ENCODE peak calls at places on chromosomes 3 and 15, in four cellular contexts. One of them, this sample, is unnamed. For H3K4me1, the result is how much of the 10 kb centered on the place peaks cover.

GRCh38 chr15:93052090-93052892 is 36.7 kb downstream of the RGMA start:
- DNase-seq in cardiac muscle cell: no peak
- DNase-seq in tibial artery: no peak
- DNase-seq in thyroid gland: no peak
- DNase-seq in this sample: no peak

GRCh38 chr3:30895329-30895728 is 868 bp upstream of the GADL1 start:
- DNase-seq in cardiac muscle cell: no peak
- DNase-seq in tibial artery: no peak
- DNase-seq in thyroid gland: no peak
- DNase-seq in this sample: no peak

GRCh38 chr3:184381261-184382224 is 1.7 kb downstream of the CHRD start:
- DNase-seq in cardiac muscle cell: peak
- DNase-seq in tibial artery: peak
- DNase-seq in thyroid gland: no peak
- DNase-seq in this sample: no peak

GRCh38 chr15:27222479-27222878 is 251.5 kb downstream of the GABRG3 start:
- DNase-seq in cardiac muscle cell: no peak
- DNase-seq in tibial artery: no peak
- DNase-seq in thyroid gland: peak
- DNase-seq in this sample: peak

GRCh38 chr15:66720206-66721010 is 18.4 kb downstream of the SMAD6 start:
- DNase-seq in cardiac muscle cell: no peak
- DNase-seq in tibial artery: peak
- DNase-seq in thyroid gland: peak
- DNase-seq in this sample: peak

GRCh38 chr3:69484507-69485393 is 98.9 kb upstream of the FRMD4B start:
- DNase-seq in cardiac muscle cell: peak
- DNase-seq in tibial artery: no peak
- DNase-seq in thyroid gland: no peak
- DNase-seq in this sample: no peak

GRCh38 chr15:71651750-71652186 is 158.6 kb upstream of the NR2E3 start:
- DNase-seq in cardiac muscle cell: peak
- DNase-seq in tibial artery: no peak
- DNase-seq in thyroid gland: peak
- DNase-seq in this sample: peak

GRCh38 chr3:96331341-96331740 is 483.1 kb upstream of the EPHA6 start:
- DNase-seq in cardiac muscle cell: no peak
- DNase-seq in tibial artery: no peak
- DNase-seq in thyroid gland: no peak
- DNase-seq in this sample: no peak

GRCh38 chr3:112273536-112273935 is 20.5 kb downstream of the SLC9C1 start:
- DNase-seq in cardiac muscle cell: no peak
- DNase-seq in tibial artery: no peak
- DNase-seq in thyroid gland: no peak
- DNase-seq in this sample: no peak

GRCh38 chr3:187291001-187291511 is 481 bp downstream of the MASP1 start:
- DNase-seq in cardiac muscle cell: peak
- DNase-seq in tibial artery: no peak
- DNase-seq in thyroid gland: no peak
- DNase-seq in this sample: peak

GRCh38 chr3:30199096-30199734 is 407.2 kb upstream of the TGFBR2 start:
- DNase-seq in cardiac muscle cell: peak
- DNase-seq in tibial artery: peak
- DNase-seq in thyroid gland: peak
- DNase-seq in this sample: peak

GRCh38 chr15:62109457-62109856 is 42.7 kb downstream of the C2CD4A start:
- DNase-seq in cardiac muscle cell: no peak
- DNase-seq in tibial artery: no peak
- DNase-seq in thyroid gland: no peak
- DNase-seq in this sample: no peak

GRCh38 chr3:52278510-52279069 is at the start of gene WDR82:
- DNase-seq in cardiac muscle cell: peak
- DNase-seq in tibial artery: peak
- DNase-seq in thyroid gland: peak
- DNase-seq in this sample: peak

GRCh38 chr15:69712999-69713398 is 260.4 kb downstream of the RPLP1 start:
- DNase-seq in cardiac muscle cell: no peak
- DNase-seq in tibial artery: no peak
- DNase-seq in thyroid gland: no peak
- DNase-seq in this sample: peak

GRCh38 chr15:71282086-71282485 is 166.8 kb downstream of the THSD4 start:
- DNase-seq in cardiac muscle cell: no peak
- DNase-seq in tibial artery: no peak
- DNase-seq in thyroid gland: no peak
- DNase-seq in this sample: no peak

GRCh38 chr3:172317984-172318383 is 130.3 kb downstream of the GHSR start:
- DNase-seq in cardiac muscle cell: no peak
- DNase-seq in tibial artery: no peak
- DNase-seq in thyroid gland: no peak
- DNase-seq in this sample: no peak

GRCh38 chr3:31610700-31611275 is 78.1 kb downstream of the STT3B start:
- DNase-seq in cardiac muscle cell: peak
- DNase-seq in tibial artery: no peak
- DNase-seq in thyroid gland: peak
- DNase-seq in this sample: peak

GRCh38 chr15:88231909-88232308 is 24.6 kb downstream of the NTRK3 start:
- DNase-seq in cardiac muscle cell: no peak
- DNase-seq in tibial artery: no peak
- DNase-seq in thyroid gland: no peak
- DNase-seq in this sample: no peak

GRCh38 chr3:180538493-180538892 is 63.5 kb upstream of the TTC14 start:
- DNase-seq in cardiac muscle cell: no peak
- DNase-seq in tibial artery: no peak
- DNase-seq in thyroid gland: no peak
- DNase-seq in this sample: no peak

GRCh38 chr3:24348348-24348747 is 146.3 kb downstream of the THRB start:
- DNase-seq in cardiac muscle cell: no peak
- DNase-seq in tibial artery: no peak
- DNase-seq in thyroid gland: no peak
- DNase-seq in this sample: no peak

GRCh38 chr3:160831411-160831810 is 75.4 kb downstream of the PPM1L start:
- DNase-seq in cardiac muscle cell: no peak
- DNase-seq in tibial artery: no peak
- DNase-seq in thyroid gland: no peak
- DNase-seq in this sample: no peak

GRCh38 chr3:17585561-17586325 is 156.7 kb downstream of the TBC1D5 start:
- DNase-seq in cardiac muscle cell: no peak
- DNase-seq in tibial artery: no peak
- DNase-seq in thyroid gland: no peak
- DNase-seq in this sample: no peak

GRCh38 chr3:58874795-58875194 is 175.0 kb downstream of the CFAP20DC start:
- DNase-seq in cardiac muscle cell: no peak
- DNase-seq in tibial artery: no peak
- DNase-seq in thyroid gland: no peak
- DNase-seq in this sample: no peak

GRCh38 chr3:46006243-46006642 is 10.6 kb upstream of the FYCO1 start:
- DNase-seq in cardiac muscle cell: no peak
- DNase-seq in tibial artery: no peak
- DNase-seq in thyroid gland: no peak
- DNase-seq in this sample: no peak

GRCh38 chr3:184771158-184771730 is 40.7 kb upstream of the VPS8 start:
- DNase-seq in cardiac muscle cell: no peak
- DNase-seq in tibial artery: no peak
- DNase-seq in thyroid gland: no peak
- DNase-seq in this sample: no peak

GRCh38 chr3:25673738-25674298 is 9.1 kb upstream of the TOP2B start:
- DNase-seq in cardiac muscle cell: no peak
- DNase-seq in tibial artery: no peak
- DNase-seq in thyroid gland: no peak
- DNase-seq in this sample: no peak

GRCh38 chr15:43518073-43518761 is 809 bp downstream of the MAP1A start:
- DNase-seq in cardiac muscle cell: peak
- DNase-seq in tibial artery: no peak
- DNase-seq in thyroid gland: peak
- DNase-seq in this sample: peak

GRCh38 chr3:151156618-151157216 is 46.3 kb downstream of the GPR171 start:
- DNase-seq in cardiac muscle cell: peak
- DNase-seq in tibial artery: no peak
- DNase-seq in thyroid gland: no peak
- DNase-seq in this sample: peak

GRCh38 chr3:131561511-131561910 is 58.7 kb upstream of the MRPL3 start:
- DNase-seq in cardiac muscle cell: no peak
- DNase-seq in tibial artery: no peak
- DNase-seq in thyroid gland: no peak
- DNase-seq in this sample: no peak

DNA sequence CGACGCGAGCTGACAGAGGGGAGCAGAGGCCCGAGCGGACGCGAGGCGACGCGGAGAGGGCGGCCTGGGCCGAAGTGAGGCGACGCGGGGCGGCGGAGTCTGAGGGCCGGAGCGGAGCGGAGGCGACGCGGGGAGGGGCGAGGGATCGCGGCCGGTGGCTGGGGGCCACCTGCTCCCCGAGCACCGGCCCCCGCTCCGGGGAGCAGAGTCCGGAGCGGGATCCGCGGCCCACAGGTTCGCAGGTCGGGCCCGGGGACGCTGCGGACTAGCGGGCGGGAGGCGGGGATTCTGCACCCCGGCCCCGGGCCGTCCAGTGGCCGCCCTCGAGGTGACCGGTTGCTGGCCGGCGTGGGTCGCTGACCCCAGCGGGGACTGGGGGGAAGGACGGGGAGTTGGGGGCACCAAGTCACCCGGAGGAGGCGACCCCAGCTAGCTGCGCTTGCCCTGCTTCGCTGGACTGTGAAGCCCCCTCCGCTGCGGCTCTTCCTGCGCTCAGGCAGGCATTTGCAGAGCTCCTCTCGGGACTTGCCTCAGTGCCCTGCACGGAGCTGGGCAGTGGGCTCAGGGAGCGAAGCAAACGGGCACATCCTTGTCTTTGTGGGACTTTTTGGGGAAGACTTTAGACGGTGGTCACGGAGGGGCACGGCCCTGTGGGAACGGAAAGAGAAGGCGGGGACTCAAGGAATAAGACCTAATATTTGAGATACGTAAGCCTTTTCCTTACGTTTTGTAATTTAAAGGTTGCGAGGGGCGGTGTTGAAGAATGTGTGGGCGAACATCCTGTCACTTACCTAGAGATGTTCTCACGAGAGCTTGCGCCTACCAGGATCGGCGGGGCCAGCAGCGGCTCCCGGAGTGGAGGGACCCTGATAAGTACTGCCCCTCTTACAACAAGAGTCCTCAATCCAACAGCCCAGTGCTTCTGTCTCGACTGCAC is 568 bp downstream of the HMCES start:
- DNase-seq in cardiac muscle cell: peak
- DNase-seq in tibial artery: peak
- DNase-seq in thyroid gland: peak
- DNase-seq in this sample: peak
- H3K4me1 ChIP-seq in cardiac muscle cell: under half
- H3K4me1 ChIP-seq in tibial artery: under half
- H3K4me1 ChIP-seq in thyroid gland: under half
- H3K4me1 ChIP-seq in this sample: under half

DNA sequence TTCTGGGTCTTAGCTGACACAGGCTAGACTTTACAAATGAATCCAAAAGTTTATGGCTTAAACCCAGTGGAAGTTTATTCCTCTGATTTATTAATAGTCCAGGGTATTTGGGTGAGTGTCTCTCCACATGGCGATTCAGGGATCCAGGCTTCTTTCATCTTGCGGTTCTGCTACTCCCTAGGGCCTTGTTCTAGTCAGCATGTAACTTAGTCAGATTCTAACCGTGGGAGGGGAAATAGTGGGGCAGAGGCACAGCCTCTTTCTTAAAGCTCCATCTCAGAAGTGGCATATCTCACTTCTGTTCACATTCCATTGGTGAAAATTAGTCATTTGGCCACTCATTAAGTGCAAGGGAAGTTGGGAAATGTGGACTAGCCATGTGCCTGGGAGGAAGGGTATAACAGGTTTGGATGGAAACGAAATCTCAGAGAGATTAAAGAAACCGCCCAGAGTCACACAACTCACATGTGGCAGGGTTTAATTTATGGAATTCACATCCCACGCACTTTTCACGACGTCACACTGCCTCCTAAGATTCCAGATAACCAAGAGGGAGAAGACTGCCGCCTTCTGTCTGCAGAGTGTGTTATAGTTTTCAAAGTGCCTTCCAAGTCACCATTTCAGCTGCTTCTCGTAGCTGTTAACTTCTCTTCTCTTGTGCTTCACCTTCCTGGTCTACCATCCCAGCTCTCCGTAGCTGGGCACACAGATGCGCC is 11.4 kb upstream of the RASGRF1 start:
- DNase-seq in cardiac muscle cell: no peak
- DNase-seq in tibial artery: no peak
- DNase-seq in thyroid gland: no peak
- DNase-seq in this sample: no peak
- H3K27ac ChIP-seq in cardiac muscle cell: no peak
- H3K27ac ChIP-seq in tibial artery: no peak
- H3K27ac ChIP-seq in thyroid gland: no peak
- H3K27ac ChIP-seq in this sample: no peak

DNA sequence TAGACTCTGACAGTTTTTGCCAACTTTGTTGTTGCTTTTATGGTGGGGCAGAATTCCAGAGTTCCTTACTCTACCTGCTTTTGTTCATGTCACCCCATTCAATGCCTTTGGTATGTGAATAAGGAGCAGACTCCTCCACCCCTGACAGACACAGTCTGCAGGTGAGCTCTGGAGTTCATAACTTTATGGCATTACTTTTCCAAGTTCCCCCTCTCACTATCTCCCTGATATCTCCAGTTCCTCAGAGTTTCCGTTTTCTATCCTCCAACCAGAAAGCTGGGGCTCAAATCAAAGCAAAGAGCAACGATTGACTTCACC is 23.1 kb upstream of the MTMR10 start:
- DNase-seq in cardiac muscle cell: no peak
- DNase-seq in tibial artery: no peak
- DNase-seq in thyroid gland: no peak
- DNase-seq in this sample: no peak
- H3K4me1 ChIP-seq in cardiac muscle cell: under half
- H3K4me1 ChIP-seq in tibial artery: under half
- H3K4me1 ChIP-seq in thyroid gland: under half
- H3K4me1 ChIP-seq in this sample: under half

GRCh38 chr15:31046759-31047359 is 54.7 kb downstream of the TRPM1 start:
- DNase-seq in cardiac muscle cell: no peak
- DNase-seq in tibial artery: no peak
- DNase-seq in thyroid gland: no peak
- DNase-seq in this sample: no peak

GRCh38 chr15:31047437-31047836 is 54.1 kb downstream of the TRPM1 start:
- DNase-seq in cardiac muscle cell: no peak
- DNase-seq in tibial artery: no peak
- DNase-seq in thyroid gland: no peak
- DNase-seq in this sample: no peak

GRCh38 chr15:31042731-31043130 is 51.3 kb upstream of the MTMR10 start:
- DNase-seq in cardiac muscle cell: peak
- DNase-seq in tibial artery: no peak
- DNase-seq in thyroid gland: no peak
- DNase-seq in this sample: no peak

GRCh38 chr15:31049122-31049521 is 52.4 kb downstream of the TRPM1 start:
- DNase-seq in cardiac muscle cell: no peak
- DNase-seq in tibial artery: no peak
- DNase-seq in thyroid gland: no peak
- DNase-seq in this sample: no peak

DNA sequence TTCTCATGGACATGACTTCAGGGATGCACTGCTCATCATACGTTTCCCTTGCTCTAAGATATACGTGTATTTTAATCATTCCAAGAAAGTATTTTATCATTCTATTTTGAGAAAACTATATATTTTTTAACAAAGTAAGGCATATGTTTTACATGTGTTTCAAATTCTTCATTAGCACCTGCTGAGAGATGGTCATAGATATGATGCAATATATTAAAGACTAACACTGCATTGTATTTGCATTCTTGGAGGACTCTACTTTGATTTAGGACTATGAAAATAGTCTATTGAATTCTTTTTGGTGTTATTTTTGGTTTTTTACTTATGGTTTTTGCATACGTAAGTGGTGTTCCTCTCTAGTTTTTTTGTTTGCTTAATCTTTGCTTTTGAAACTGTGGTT is 54.2 kb upstream of the MTMR10 start:
- DNase-seq in cardiac muscle cell: no peak
- DNase-seq in tibial artery: no peak
- DNase-seq in thyroid gland: no peak
- DNase-seq in this sample: no peak
- H3K27ac ChIP-seq in cardiac muscle cell: no peak
- H3K27ac ChIP-seq in tibial artery: no peak
- H3K27ac ChIP-seq in thyroid gland: no peak
- H3K27ac ChIP-seq in this sample: no peak

This sample was measured in hepatocyte.